ENCODE peak calls at places on chromosomes 11 and 22, in five cellular contexts. Y is A549, O is HepG2, C is WTC11, X is K562. V is an unnamed sample.

GRCh38 chr11:9758676-9759518 is 95.0 kb downstream of the SWAP70 start:
- DNase-seq in C (no peak), Y (peak), X (peak), O (peak), V (no peak)

GRCh38 chr11:22828373-22828772 is 1.2 kb downstream of the SVIP start:
- DNase-seq in O (no peak), C (no peak), X (peak), Y (no peak), V (no peak)

GRCh38 chr11:92227954-92228935 is 3.6 kb downstream of the FAT3 start:
- DNase-seq in O (no peak), Y (no peak), C (no peak), X (no peak), V (no peak)

GRCh38 chr11:61057615-61058014 is 44.7 kb upstream of the CD5 start:
- DNase-seq in Y (no peak), C (no peak), X (no peak), O (no peak), V (no peak)

GRCh38 chr22:49011769-49012598 is 815.7 kb downstream of the BRD1 start:
- DNase-seq in X (no peak), Y (no peak), C (no peak), O (no peak), V (no peak)

GRCh38 chr11:127994736-127995135 is 592.6 kb downstream of the ETS1 start:
- DNase-seq in C (no peak), Y (no peak), X (no peak), O (no peak), V (no peak)

GRCh38 chr11:65096926-65097325 is 912 bp downstream of the VPS51 start:
- DNase-seq in Y (no peak), O (no peak), X (no peak), C (no peak), V (no peak)

GRCh38 chr22:41781508-41781906 is 19.0 kb upstream of the CCDC134 start:
- DNase-seq in C (no peak), Y (no peak), X (no peak), O (no peak), V (no peak)

GRCh38 chr22:49995413-49996191 is 17.0 kb downstream of the IL17REL start:
- DNase-seq in O (no peak), Y (no peak), C (no peak), X (no peak), V (no peak)

GRCh38 chr11:115408036-115408911 is 95.9 kb downstream of the CADM1 start:
- DNase-seq in C (no peak), Y (no peak), X (no peak), O (no peak), V (no peak)

GRCh38 chr11:11672101-11672500 is 50.3 kb upstream of the GALNT18 start:
- DNase-seq in Y (no peak), C (no peak), O (no peak), X (no peak), V (no peak)

GRCh38 chr11:93543292-93543977 is at the start of gene SMCO4:
- DNase-seq in O (peak), X (peak), C (peak), Y (peak), V (no peak)

GRCh38 chr11:44606472-44606871 is 41.0 kb downstream of the CD82 start:
- DNase-seq in C (no peak), X (no peak), O (no peak), Y (no peak), V (no peak)

GRCh38 chr11:12287374-12288211 is 89.8 kb upstream of the PARVA start:
- DNase-seq in C (peak), Y (peak), X (peak), O (peak), V (no peak)

GRCh38 chr11:6545917-6546605 is 49.0 kb downstream of the DNHD1 start:
- DNase-seq in Y (no peak), C (no peak), O (no peak), X (no peak), V (no peak)

GRCh38 chr11:8222820-8223512 is 40.7 kb downstream of the LMO1 start:
- DNase-seq in C (no peak), X (no peak), Y (no peak), O (no peak), V (no peak)

GRCh38 chr22:38260760-38261477 is 11.9 kb downstream of the TMEM184B start:
- DNase-seq in X (no peak), O (peak), C (no peak), Y (no peak), V (no peak)

GRCh38 chr11:120031612-120032600 is 106.0 kb downstream of the TRIM29 start:
- DNase-seq in Y (no peak), X (no peak), O (no peak), C (no peak), V (no peak)

GRCh38 chr11:70482529-70482917 is 84.2 kb downstream of the CTTN start:
- DNase-seq in X (no peak), C (no peak), O (no peak), Y (no peak), V (no peak)
- TF ChIP-seq ESRRA in X (no peak), C (no peak), O (no peak), Y (no peak), V (no peak)

DNA sequence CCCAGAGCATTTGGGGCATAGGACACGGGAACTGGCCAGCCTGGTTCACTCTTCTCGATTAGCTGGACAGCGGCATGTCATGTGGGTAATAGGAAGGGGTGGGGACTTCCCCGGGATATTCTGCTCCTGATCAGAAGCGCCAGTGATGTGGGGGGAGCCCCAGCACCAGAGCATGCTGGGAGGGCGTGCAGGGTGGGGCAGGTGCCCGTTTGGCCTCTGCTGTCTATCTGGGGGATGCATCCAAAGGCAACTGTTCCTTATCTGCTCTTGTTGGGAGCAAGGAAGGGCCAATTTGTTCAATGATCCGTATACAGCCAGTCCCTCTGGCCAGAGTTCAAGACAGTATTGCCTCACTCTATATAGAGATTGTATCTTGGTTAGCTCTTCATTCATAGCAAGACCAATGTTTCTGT is 43.6 kb downstream of the PPARA start:
- DNase-seq in Y (no peak), C (no peak), X (peak), O (no peak), V (no peak)
- TF ChIP-seq ESRRA in Y (no peak), C (no peak), X (no peak), O (no peak), V (no peak)

GRCh38 chr11:130894322-130895025 is 21.8 kb downstream of the SNX19 start:
- DNase-seq in Y (peak), X (peak), C (peak), O (peak), V (peak)
- TF ChIP-seq ESRRA in Y (no peak), X (no peak), C (no peak), O (no peak), V (no peak)

GRCh38 chr22:26853495-26853894 is 196.1 kb downstream of the MIAT start:
- DNase-seq in C (no peak), X (no peak), Y (no peak), O (no peak), V (no peak)
- TF ChIP-seq ESRRA in C (no peak), X (no peak), Y (no peak), O (no peak), V (no peak)

GRCh38 chr22:29172216-29172615 is 33.5 kb upstream of the EMID1 start:
- DNase-seq in Y (no peak), C (no peak), X (no peak), O (no peak), V (no peak)
- TF ChIP-seq ESRRA in Y (no peak), C (no peak), X (no peak), O (no peak), V (no peak)

GRCh38 chr11:27718853-27719574 is 18.8 kb upstream of the BDNF start:
- DNase-seq in Y (peak), O (no peak), X (no peak), C (peak), V (no peak)

GRCh38 chr11:27717377-27717776 is 17.1 kb upstream of the BDNF start:
- DNase-seq in X (peak), C (no peak), Y (peak), O (no peak), V (no peak)

GRCh38 chr11:27717801-27718229 is 17.6 kb upstream of the BDNF start:
- DNase-seq in O (no peak), Y (peak), C (no peak), X (no peak), V (no peak)

GRCh38 chr11:27719575-27719925 is 19.3 kb upstream of the BDNF start:
- DNase-seq in O (no peak), X (no peak), Y (no peak), C (no peak), V (no peak)

DNA sequence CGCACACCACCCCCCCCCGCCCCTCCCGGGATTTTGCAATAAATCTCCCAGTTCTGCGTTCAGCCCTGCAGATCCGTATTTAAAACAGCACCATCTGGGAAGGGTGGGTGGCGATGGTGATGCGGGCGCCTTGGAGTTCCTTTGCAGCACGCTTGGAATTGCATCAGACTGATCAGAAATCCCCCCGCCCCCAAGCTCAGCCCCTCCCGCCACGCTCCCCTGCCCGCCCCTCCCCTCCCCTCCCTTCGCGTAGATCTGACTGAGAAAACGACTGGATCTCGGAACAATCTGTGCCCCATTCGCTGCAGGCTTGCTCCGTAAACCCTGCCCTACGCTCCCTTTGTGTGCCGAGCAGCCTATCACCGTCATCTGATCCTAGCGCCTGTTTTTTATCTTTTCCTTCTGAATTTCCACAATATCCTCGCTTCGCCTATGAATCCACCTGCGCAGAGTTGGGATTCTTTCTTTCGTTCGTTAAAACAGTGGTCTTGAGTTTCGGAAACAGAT is 18.1 kb upstream of the BDNF start:
- DNase-seq in X (no peak), O (no peak), Y (peak), C (peak), V (no peak)
- TF ChIP-seq ESRRA in X (no peak), O (no peak), Y (no peak), C (no peak), V (no peak)

GRCh38 chr11:116691779-116692178 is 81.0 kb downstream of the BUD13 start:
- DNase-seq in O (peak), C (peak), Y (no peak), X (peak), V (no peak)
- TF ChIP-seq ESRRA in O (no peak), C (no peak), Y (no peak), X (no peak), V (no peak)

DNA sequence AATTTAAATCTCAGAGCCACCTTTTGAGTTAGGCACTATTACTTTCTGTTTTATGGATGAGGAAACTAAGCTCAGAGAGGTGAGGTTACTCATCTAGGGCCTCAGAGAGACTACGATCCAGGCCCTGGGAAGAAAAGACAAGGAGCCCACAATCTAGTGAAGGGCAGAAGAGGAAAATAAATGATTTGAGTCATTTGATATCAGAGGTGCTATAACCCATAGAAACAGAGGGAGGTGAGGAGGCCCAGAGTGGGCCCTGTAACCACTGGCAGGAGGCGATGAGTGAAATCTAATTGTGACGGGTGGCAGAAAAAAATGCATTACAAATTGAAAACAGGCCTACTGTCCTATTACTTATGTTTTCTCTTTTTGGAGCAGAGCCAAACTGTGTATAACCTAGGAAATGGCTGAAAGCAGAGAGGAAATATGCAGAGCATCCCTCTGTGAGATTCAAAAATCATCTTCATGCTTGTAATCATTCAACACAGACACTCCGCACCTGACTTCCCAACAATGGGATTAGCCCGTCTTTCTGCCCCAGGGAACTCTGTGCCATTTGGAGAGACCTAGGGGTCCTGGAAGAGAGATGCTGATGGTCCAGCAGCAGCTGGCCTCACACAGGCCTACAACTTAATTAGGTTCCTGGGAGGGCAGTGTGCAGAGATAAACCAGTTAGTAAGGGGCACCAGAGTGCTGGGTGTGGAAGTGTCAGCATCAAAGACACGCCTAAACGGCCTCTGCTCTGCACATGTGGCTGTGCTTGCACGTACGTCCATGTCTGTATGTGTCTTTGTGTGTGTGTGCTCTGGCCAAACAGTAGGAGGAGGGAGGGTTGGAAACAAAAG is 41.9 kb downstream of the MAP6 start:
- DNase-seq in C (no peak), O (no peak), X (no peak), Y (no peak), V (no peak)
- TF ChIP-seq ESRRA in C (no peak), O (no peak), X (no peak), Y (no peak), V (no peak)

DNA sequence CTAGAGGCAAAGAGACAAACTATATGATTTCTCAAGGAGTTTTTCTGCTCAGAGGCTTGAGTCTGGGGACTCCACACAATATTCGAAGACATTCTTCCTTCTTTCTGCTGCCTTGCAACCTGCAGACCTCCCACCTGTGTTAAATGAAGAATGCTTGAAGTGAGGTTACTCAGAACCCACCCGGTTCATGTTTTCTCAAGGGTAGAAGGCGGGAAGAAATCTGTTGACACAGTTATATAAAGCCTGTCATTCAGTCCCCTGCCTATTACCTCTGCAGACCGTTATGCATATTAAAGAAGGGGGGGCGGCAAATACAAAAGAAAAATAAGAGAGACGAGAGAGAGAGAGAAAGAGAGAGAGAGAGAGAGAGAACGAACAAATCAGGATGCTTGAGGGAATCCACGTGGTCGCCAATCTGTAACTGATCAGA is 2.2 kb upstream of the KMT2A start:
- DNase-seq in Y (no peak), X (no peak), C (no peak), O (peak), V (no peak)
- TF ChIP-seq ESRRA in Y (no peak), X (no peak), C (no peak), O (no peak), V (no peak)